ENCODE peak calls at places on chromosomes 11 and 22, in six cellular contexts. B is gastrocnemius medialis, G is Panc1, X is GM20000, Q is upper lobe of right lung, C is tibial artery. M is an unnamed sample.

GRCh38 chr11:97742717-97743116 is 1278.0 kb upstream of the CNTN5 start:
- DNase-seq in B (no peak), G (no peak), X (no peak), Q (no peak), C (no peak), M (no peak)

GRCh38 chr11:13036235-13036634 is 27.1 kb downstream of the RASSF10 start:
- DNase-seq in B (no peak), G (no peak), X (no peak), Q (no peak), C (no peak), M (no peak)

GRCh38 chr11:108278546-108278945 is 55.7 kb downstream of the ATM start:
- DNase-seq in B (no peak), G (no peak), X (no peak), Q (no peak), C (peak), M (no peak)

GRCh38 chr11:105588001-105588400 is 21.9 kb upstream of the GRIA4 start:
- DNase-seq in B (no peak), G (no peak), X (no peak), Q (no peak), C (no peak), M (no peak)

GRCh38 chr11:126930100-126930841 is 70.3 kb downstream of the KIRREL3 start:
- DNase-seq in B (no peak), G (no peak), X (no peak), Q (no peak), C (no peak), M (no peak)

GRCh38 chr11:36333897-36334296 is 37.8 kb downstream of the PRR5L start:
- DNase-seq in B (no peak), G (no peak), X (no peak), Q (no peak), C (no peak), M (no peak)

GRCh38 chr11:126083829-126084607 is 21.4 kb upstream of the CDON start:
- DNase-seq in B (no peak), G (no peak), X (no peak), Q (no peak), C (no peak), M (no peak)

GRCh38 chr11:116420770-116421528 is 351.8 kb downstream of the BUD13 start:
- DNase-seq in B (no peak), G (no peak), X (no peak), Q (no peak), C (no peak), M (no peak)

GRCh38 chr22:24230911-24231656 is 13.8 kb downstream of the GGT5 start:
- DNase-seq in B (no peak), G (no peak), X (peak), Q (peak), C (no peak), M (peak)

GRCh38 chr11:75142714-75143419 is 8.0 kb upstream of the SLCO2B1 start:
- DNase-seq in B (peak), G (peak), X (peak), Q (peak), C (peak), M (peak)

GRCh38 chr11:75100314-75100713 is 3.6 kb upstream of the OR2AT4 start:
- DNase-seq in B (no peak), G (no peak), X (peak), Q (no peak), C (no peak), M (peak)

GRCh38 chr11:125257185-125257584 is 92.6 kb downstream of the PKNOX2 start:
- DNase-seq in B (no peak), G (no peak), X (no peak), Q (no peak), C (no peak), M (no peak)

GRCh38 chr11:128776434-128777284 is 82.8 kb downstream of the FLI1 start:
- DNase-seq in B (no peak), G (no peak), X (peak), Q (peak), C (no peak), M (peak)

GRCh38 chr11:71499125-71499524 is 27.9 kb upstream of the KRTAP5-7 start:
- DNase-seq in B (peak), G (no peak), X (no peak), Q (no peak), C (no peak), M (no peak)

GRCh38 chr11:60916669-60917206 is 2.8 kb downstream of the TMEM109 start:
- DNase-seq in B (no peak), G (no peak), X (no peak), Q (no peak), C (no peak), M (no peak)

GRCh38 chr22:28025333-28025732 is 106.3 kb upstream of the PITPNB start:
- DNase-seq in B (no peak), G (no peak), X (no peak), Q (peak), C (no peak), M (peak)

DNA sequence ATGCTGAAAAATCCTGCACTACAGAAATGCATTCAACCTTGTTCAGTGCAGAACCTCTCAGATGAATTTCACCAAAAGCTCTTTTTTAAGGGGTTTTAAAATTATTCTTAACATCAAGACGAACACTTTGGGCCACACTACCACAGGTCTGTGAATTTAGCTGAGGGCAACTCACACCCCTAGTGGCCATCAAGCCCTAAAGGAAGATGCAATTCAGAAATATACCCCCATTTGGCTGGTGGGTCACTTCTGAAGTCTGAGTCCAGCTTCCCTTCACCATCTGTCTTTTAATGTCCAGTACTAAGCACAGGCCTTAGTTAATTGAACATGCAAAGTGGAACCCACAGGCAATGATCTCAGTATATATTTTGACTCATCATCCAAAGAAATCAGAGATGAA is 50.5 kb downstream of the FAM76B start:
- DNase-seq in B (no peak), G (no peak), X (no peak), Q (no peak), C (no peak), M (no peak)
- TF ChIP-seq CTCF in B (peak), G (peak), X (peak), Q (no peak), C (no peak), M (no peak)

DNA sequence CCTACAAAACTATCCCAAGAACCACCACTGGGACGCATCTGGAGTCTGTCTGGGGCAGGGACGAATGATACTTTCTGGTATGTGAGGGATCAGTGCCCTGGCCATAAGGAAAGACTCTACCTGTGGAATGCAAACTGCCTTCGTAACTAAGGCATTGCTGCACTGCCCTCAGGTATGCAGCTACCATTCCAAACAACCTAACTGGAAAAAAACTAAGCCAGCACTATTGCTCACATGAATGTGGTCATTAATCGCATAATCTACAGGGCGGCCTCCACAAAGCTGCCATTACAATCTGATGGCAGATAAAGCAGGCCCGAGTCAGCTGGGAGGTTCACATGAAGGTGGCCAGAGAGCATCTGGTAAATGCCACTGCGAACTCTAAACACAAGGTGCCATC is 3.9 kb downstream of the PACSIN2 start:
- DNase-seq in B (no peak), G (no peak), X (no peak), Q (no peak), C (no peak), M (no peak)
- TF ChIP-seq CTCF in B (no peak), G (no peak), X (no peak), Q (no peak), C (no peak), M (no peak)

GRCh38 chr11:103637250-103637649 is 399.2 kb upstream of the DDI1 start:
- DNase-seq in B (no peak), G (no peak), X (no peak), Q (no peak), C (no peak), M (no peak)
- TF ChIP-seq CTCF in B (no peak), G (peak), X (no peak), Q (no peak), C (no peak), M (no peak)

DNA sequence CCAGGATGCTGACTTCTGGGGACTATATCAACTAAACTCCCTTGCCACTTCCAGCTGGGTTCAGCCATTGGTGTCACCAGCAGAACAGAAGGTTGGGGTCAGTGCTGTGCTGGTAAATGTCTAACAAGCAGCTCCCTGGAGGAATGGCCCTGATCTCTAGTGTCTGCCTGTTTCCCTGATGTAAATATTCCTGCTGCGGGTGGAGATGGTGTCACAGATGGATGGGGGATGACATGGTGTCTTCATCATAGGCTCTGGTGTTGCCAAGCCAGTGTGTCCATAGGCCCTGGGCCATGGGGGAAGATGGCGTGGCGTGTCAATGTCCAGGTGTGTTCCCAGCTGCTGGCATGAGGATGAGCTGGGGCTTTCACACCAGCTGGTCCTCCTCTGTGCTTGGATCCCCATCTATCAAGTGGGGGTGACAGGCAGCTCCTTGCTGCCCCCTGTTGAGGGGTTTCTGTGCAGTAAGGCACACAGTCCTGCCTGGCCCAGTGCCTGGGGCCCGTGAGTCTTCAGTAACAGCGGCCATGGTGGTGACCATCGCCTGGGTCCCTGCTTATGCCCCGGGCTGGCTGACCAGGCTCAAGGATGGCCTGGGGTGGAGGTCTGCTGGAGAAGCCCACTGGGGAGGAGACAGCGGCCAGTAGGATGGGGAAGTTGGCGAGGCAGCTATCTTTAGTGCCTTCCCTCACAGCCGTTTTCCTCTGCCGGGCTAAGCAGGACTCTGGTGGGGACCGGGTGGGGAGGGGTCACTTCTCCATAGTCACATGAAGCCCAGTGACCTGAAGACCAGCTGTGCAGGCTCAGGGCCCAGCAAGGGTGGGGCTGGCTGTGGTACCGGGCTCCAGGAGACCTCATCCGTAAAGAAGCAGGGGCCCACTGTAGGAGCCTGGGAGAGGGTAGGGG is 12.7 kb downstream of the RPL3 start:
- DNase-seq in B (no peak), G (no peak), X (no peak), Q (no peak), C (peak), M (peak)
- TF ChIP-seq CTCF in B (peak), G (peak), X (peak), Q (peak), C (no peak), M (peak)

GRCh38 chr11:82636620-82637019 is 97.0 kb downstream of the FAM181B start:
- DNase-seq in B (no peak), G (no peak), X (no peak), Q (no peak), C (no peak), M (no peak)
- TF ChIP-seq CTCF in B (no peak), G (no peak), X (no peak), Q (no peak), C (no peak), M (no peak)